ENCODE peak calls at places on chromosomes 4 and X, in four cellular contexts. B is K562, N is SK-N-SH, H is GM12878. T is an unnamed sample.

GRCh38 chr4:34035225-34035624 is 2209.1 kb downstream of the ARAP2 start:
- DNase-seq in N (no peak), B (no peak), H (no peak), T (no peak)

GRCh38 chr4:6229095-6229494 is 28.7 kb upstream of the JAKMIP1 start:
- DNase-seq in H (no peak), N (peak; percentile 87), B (no peak), T (no peak)

GRCh38 chr4:156347412-156348075 is 393.9 kb upstream of the CTSO start:
- DNase-seq in H (no peak), N (no peak), B (no peak), T (no peak)

GRCh38 chr4:152106113-152106763 is 345.4 kb upstream of the GATB start:
- DNase-seq in N (no peak), H (no peak), B (peak; percentile 31), T (no peak)

GRCh38 chrX:85109235-85109634 is 105.6 kb downstream of the APOOL start:
- DNase-seq in B (peak; percentile 60), N (peak; percentile 48), H (no peak), T (no peak)

GRCh38 chrX:56978172-56978571 is 17.2 kb downstream of the SPIN3 start:
- DNase-seq in H (peak; percentile 56), N (peak; percentile 39), B (peak; percentile 42), T (peak; percentile 17)

GRCh38 chr4:6449335-6449734 is 23.1 kb downstream of the PPP2R2C start:
- DNase-seq in N (no peak), B (no peak), H (no peak), T (no peak)

GRCh38 chr4:55311792-55312490 is 34.1 kb upstream of the SRD5A3 start:
- DNase-seq in N (no peak), H (no peak), B (peak; percentile 28), T (no peak)

GRCh38 chrX:130091976-130092522 is 18.2 kb downstream of the ELF4 start:
- DNase-seq in N (no peak), H (peak; percentile 81), B (peak; percentile 88), T (no peak)

GRCh38 chrX:55787063-55787462 is 69.5 kb downstream of the RRAGB start:
- DNase-seq in N (no peak), H (no peak), B (no peak), T (no peak)

GRCh38 chrX:19709812-19710518 is 177.4 kb downstream of the SH3KBP1 start:
- DNase-seq in H (no peak), B (peak; percentile 5), N (no peak), T (no peak)

GRCh38 chrX:111445485-111445884 is 33.5 kb upstream of the DCX start:
- DNase-seq in N (peak; percentile 16), H (no peak), B (peak; percentile 48), T (peak; percentile 40)

GRCh38 chr4:166459616-166460015 is 586.6 kb downstream of the TLL1 start:
- DNase-seq in N (no peak), B (no peak), H (no peak), T (no peak)

GRCh38 chrX:24347871-24348270 is 12.6 kb upstream of the SUPT20HL1 start:
- DNase-seq in B (peak; percentile 2), N (no peak), H (no peak), T (no peak)

GRCh38 chrX:109842611-109843010 is 109.6 kb upstream of the ACSL4 start:
- DNase-seq in N (no peak), B (no peak), H (no peak), T (no peak)

GRCh38 chrX:109839694-109840358 is 106.8 kb upstream of the ACSL4 start:
- DNase-seq in N (no peak), B (peak; percentile 75), H (no peak), T (no peak)

GRCh38 chrX:109841869-109842579 is 109.0 kb upstream of the ACSL4 start:
- DNase-seq in B (peak; percentile 58), N (no peak), H (no peak), T (no peak)

GRCh38 chrX:109841257-109841656 is 108.2 kb upstream of the ACSL4 start:
- DNase-seq in H (no peak), N (no peak), B (no peak), T (no peak)

GRCh38 chrX:109840585-109840984 is 107.5 kb upstream of the ACSL4 start:
- DNase-seq in B (peak; percentile 82), N (no peak), H (no peak), T (no peak)
- TF ChIP-seq JUND in B (peak; percentile 84), N (peak; percentile 83), H (no peak), T (no peak)

DNA sequence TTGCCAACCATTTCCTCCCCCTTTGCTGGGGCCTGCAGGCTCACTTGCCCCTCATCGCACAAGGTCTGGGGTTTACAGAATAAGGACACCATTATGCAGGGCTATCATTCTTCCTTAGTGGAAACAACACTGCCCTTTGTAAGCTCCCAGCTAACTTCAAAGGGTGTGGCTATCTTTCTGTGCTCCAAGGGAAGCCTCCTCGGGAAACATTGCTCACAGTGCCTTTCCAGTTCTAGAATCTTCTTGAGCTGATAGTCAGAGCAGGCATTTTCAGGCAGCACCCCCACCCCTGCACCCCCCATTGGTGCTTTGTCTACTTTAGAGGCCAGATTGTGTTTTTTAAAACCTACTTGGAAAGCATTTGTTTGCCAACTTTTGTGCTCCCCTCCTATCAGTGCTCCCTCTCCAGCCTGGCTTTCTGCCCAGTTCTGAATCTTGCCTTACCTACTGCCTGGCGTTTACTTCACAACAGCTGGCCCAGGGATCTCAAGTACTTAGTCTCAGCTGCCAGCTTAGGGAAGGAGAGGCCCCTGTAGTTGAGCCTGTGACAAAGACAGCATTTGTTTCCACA is 53.5 kb downstream of the PLAC1 start:
- DNase-seq in H (no peak), N (no peak), B (no peak), T (no peak)
- TF ChIP-seq JUND in H (no peak), N (peak; percentile 14), B (no peak), T (no peak)

GRCh38 chr4:4572821-4573220 is 31.0 kb upstream of the STX18 start:
- DNase-seq in N (no peak), B (no peak), H (no peak), T (no peak)

GRCh38 chr4:4577359-4577875 is 35.6 kb upstream of the STX18 start:
- DNase-seq in B (no peak), H (no peak), N (no peak), T (no peak)

GRCh38 chr4:4574052-4574451 is 32.2 kb upstream of the STX18 start:
- DNase-seq in H (no peak), B (no peak), N (no peak), T (no peak)

GRCh38 chr4:4575284-4576211 is 33.7 kb upstream of the STX18 start:
- DNase-seq in B (peak; percentile 77), N (peak; percentile 78), H (peak; percentile 9), T (peak; percentile 54)

GRCh38 chr4:4574792-4575191 is 32.9 kb upstream of the STX18 start:
- DNase-seq in H (no peak), N (no peak), B (peak; percentile 4), T (peak; percentile 7)
- TF ChIP-seq JUND in H (no peak), N (no peak), B (no peak), T (no peak)

GRCh38 chrX:152913354-152913753 is 15.5 kb downstream of the ZNF185 start:
- DNase-seq in N (no peak), H (no peak), B (no peak), T (no peak)

GRCh38 chrX:152915541-152916241 is 17.8 kb downstream of the ZNF185 start:
- DNase-seq in B (peak; percentile 57), H (no peak), N (peak; percentile 77), T (peak; percentile 19)

GRCh38 chrX:152912121-152912520 is 14.3 kb downstream of the ZNF185 start:
- DNase-seq in H (no peak), N (no peak), B (peak; percentile 29), T (no peak)

GRCh38 chrX:152912641-152913040 is 14.8 kb downstream of the ZNF185 start:
- DNase-seq in N (no peak), H (no peak), B (no peak), T (no peak)

GRCh38 chrX:152913915-152914314 is 16.0 kb downstream of the ZNF185 start:
- DNase-seq in N (peak; percentile 69), B (no peak), H (no peak), T (no peak)
- TF ChIP-seq JUND in N (no peak), B (no peak), H (no peak), T (no peak)

GRCh38 chrX:49155243-49155899 is 7.2 kb upstream of the MAGIX start:
- DNase-seq in B (peak; percentile 92), N (no peak), H (no peak), T (peak; percentile 51)
- TF ChIP-seq JUND in B (peak; percentile 4), N (no peak), H (no peak), T (no peak)

DNA sequence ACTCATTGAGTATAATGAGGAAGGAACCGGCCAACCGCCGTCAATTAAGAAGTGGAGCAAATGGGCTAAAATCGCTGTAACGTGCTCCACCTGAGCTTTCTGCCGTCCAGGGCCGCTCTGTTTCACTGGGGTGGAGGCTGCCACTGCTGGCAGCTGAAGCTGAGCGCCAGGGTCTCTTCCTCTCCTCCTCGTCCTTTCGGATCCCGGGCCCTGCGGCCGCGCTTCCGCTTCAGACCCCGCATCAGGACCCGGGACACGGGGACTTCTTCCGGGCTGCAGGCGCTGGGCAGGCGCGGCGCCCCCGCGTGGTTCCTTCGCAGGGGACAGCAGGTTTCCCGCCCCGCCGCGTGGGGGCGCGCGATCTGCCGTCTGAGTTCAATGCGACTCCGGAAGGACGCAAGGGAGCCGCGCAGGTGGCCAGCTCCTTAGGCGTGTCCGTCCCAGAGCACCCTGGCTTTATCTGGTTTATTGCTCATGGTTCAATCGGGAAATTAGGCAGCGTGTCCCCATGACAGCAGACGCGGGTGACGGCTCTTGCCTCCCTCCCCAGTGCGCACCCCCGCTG is 519.8 kb downstream of the TRIML1 start:
- DNase-seq in N (no peak), B (peak; percentile 9), H (no peak), T (peak; percentile 73)
- TF ChIP-seq JUND in N (no peak), B (no peak), H (no peak), T (no peak)

T was measured in T47D.